ENCODE peak calls at places on chromosomes 2 and 18, in nine cellular contexts. One of them, this sample, is unnamed.
A peak's percentile ranks its signal among the peaks of the same experiment; 100 is the strongest.

GRCh38 chr2:218075975-218076811 is 7.1 kb downstream of the RUFY4 start:
- DNase-seq in kidney tubule cell: no peak
- DNase-seq in amniotic epithelial cell: no peak
- DNase-seq in BE2C: no peak
- DNase-seq in stimulated activated CD4-positive, alpha-beta T cell treated with anti-CD3 and anti-CD28 coated beads, Interleukin-2, amount 100 ng/mL, for 24 hours: no peak
- DNase-seq in astrocyte of the spinal cord: no peak
- DNase-seq in sigmoid colon: no peak
- DNase-seq in hepatocyte: no peak
- DNase-seq in NCI-H1105 treated with DMSO at 0.1 percent for 48 hours: peak; percentile 9
- DNase-seq in this sample: no peak

GRCh38 chr18:21843340-21843739 is 102.7 kb downstream of the MIB1 start:
- DNase-seq in sigmoid colon: no peak
- DNase-seq in BE2C: no peak
- DNase-seq in astrocyte of the spinal cord: no peak
- DNase-seq in amniotic epithelial cell: no peak
- DNase-seq in kidney tubule cell: no peak
- DNase-seq in hepatocyte: no peak
- DNase-seq in stimulated activated CD4-positive, alpha-beta T cell treated with anti-CD3 and anti-CD28 coated beads, Interleukin-2, amount 100 ng/mL, for 24 hours: no peak
- DNase-seq in NCI-H1105 treated with DMSO at 0.1 percent for 48 hours: no peak
- DNase-seq in this sample: no peak

GRCh38 chr2:191636235-191636543 is 41.7 kb upstream of the NABP1 start:
- DNase-seq in hepatocyte: no peak
- DNase-seq in amniotic epithelial cell: peak; percentile 88
- DNase-seq in NCI-H1105 treated with DMSO at 0.1 percent for 48 hours: no peak
- DNase-seq in sigmoid colon: no peak
- DNase-seq in astrocyte of the spinal cord: peak; percentile 91
- DNase-seq in stimulated activated CD4-positive, alpha-beta T cell treated with anti-CD3 and anti-CD28 coated beads, Interleukin-2, amount 100 ng/mL, for 24 hours: no peak
- DNase-seq in kidney tubule cell: peak; percentile 92
- DNase-seq in BE2C: no peak
- DNase-seq in this sample: no peak

GRCh38 chr2:173752152-173752551 is 213.0 kb downstream of the SP3 start:
- DNase-seq in stimulated activated CD4-positive, alpha-beta T cell treated with anti-CD3 and anti-CD28 coated beads, Interleukin-2, amount 100 ng/mL, for 24 hours: no peak
- DNase-seq in sigmoid colon: no peak
- DNase-seq in kidney tubule cell: peak; percentile 14
- DNase-seq in NCI-H1105 treated with DMSO at 0.1 percent for 48 hours: no peak
- DNase-seq in BE2C: no peak
- DNase-seq in astrocyte of the spinal cord: no peak
- DNase-seq in amniotic epithelial cell: peak; percentile 2
- DNase-seq in hepatocyte: no peak
- DNase-seq in this sample: peak; percentile 11

GRCh38 chr2:96501471-96501874 is 3.7 kb downstream of the NEURL3 start:
- DNase-seq in kidney tubule cell: peak; percentile 59
- DNase-seq in amniotic epithelial cell: no peak
- DNase-seq in sigmoid colon: no peak
- DNase-seq in astrocyte of the spinal cord: no peak
- DNase-seq in hepatocyte: peak; percentile 8
- DNase-seq in stimulated activated CD4-positive, alpha-beta T cell treated with anti-CD3 and anti-CD28 coated beads, Interleukin-2, amount 100 ng/mL, for 24 hours: peak; percentile 23
- DNase-seq in BE2C: no peak
- DNase-seq in NCI-H1105 treated with DMSO at 0.1 percent for 48 hours: no peak
- DNase-seq in this sample: no peak

GRCh38 chr2:118878531-118879149 is 31.2 kb upstream of the EN1 start:
- DNase-seq in sigmoid colon: no peak
- DNase-seq in astrocyte of the spinal cord: no peak
- DNase-seq in stimulated activated CD4-positive, alpha-beta T cell treated with anti-CD3 and anti-CD28 coated beads, Interleukin-2, amount 100 ng/mL, for 24 hours: no peak
- DNase-seq in kidney tubule cell: peak; percentile 55
- DNase-seq in NCI-H1105 treated with DMSO at 0.1 percent for 48 hours: no peak
- DNase-seq in hepatocyte: no peak
- DNase-seq in amniotic epithelial cell: no peak
- DNase-seq in BE2C: no peak
- DNase-seq in this sample: no peak

GRCh38 chr2:3650140-3650944 is 7.7 kb upstream of the ALLC start:
- DNase-seq in astrocyte of the spinal cord: no peak
- DNase-seq in stimulated activated CD4-positive, alpha-beta T cell treated with anti-CD3 and anti-CD28 coated beads, Interleukin-2, amount 100 ng/mL, for 24 hours: no peak
- DNase-seq in NCI-H1105 treated with DMSO at 0.1 percent for 48 hours: no peak
- DNase-seq in kidney tubule cell: no peak
- DNase-seq in sigmoid colon: no peak
- DNase-seq in hepatocyte: no peak
- DNase-seq in BE2C: peak; percentile 32
- DNase-seq in amniotic epithelial cell: no peak
- DNase-seq in this sample: peak; percentile 76

GRCh38 chr2:208939852-208940251 is 484.0 kb upstream of the MAP2 start:
- DNase-seq in sigmoid colon: no peak
- DNase-seq in stimulated activated CD4-positive, alpha-beta T cell treated with anti-CD3 and anti-CD28 coated beads, Interleukin-2, amount 100 ng/mL, for 24 hours: no peak
- DNase-seq in amniotic epithelial cell: no peak
- DNase-seq in astrocyte of the spinal cord: no peak
- DNase-seq in hepatocyte: peak; percentile 36
- DNase-seq in kidney tubule cell: peak; percentile 79
- DNase-seq in BE2C: no peak
- DNase-seq in NCI-H1105 treated with DMSO at 0.1 percent for 48 hours: no peak
- DNase-seq in this sample: no peak

GRCh38 chr18:75811156-75811555 is 383.7 kb upstream of the SMIM21 start:
- DNase-seq in sigmoid colon: no peak
- DNase-seq in stimulated activated CD4-positive, alpha-beta T cell treated with anti-CD3 and anti-CD28 coated beads, Interleukin-2, amount 100 ng/mL, for 24 hours: no peak
- DNase-seq in kidney tubule cell: no peak
- DNase-seq in hepatocyte: no peak
- DNase-seq in BE2C: no peak
- DNase-seq in astrocyte of the spinal cord: no peak
- DNase-seq in amniotic epithelial cell: no peak
- DNase-seq in NCI-H1105 treated with DMSO at 0.1 percent for 48 hours: peak; percentile 97
- DNase-seq in this sample: no peak

GRCh38 chr2:97740590-97741182 is 27.3 kb downstream of the ZAP70 start:
- DNase-seq in stimulated activated CD4-positive, alpha-beta T cell treated with anti-CD3 and anti-CD28 coated beads, Interleukin-2, amount 100 ng/mL, for 24 hours: peak; percentile 62
- DNase-seq in kidney tubule cell: peak; percentile 49
- DNase-seq in amniotic epithelial cell: peak; percentile 42
- DNase-seq in astrocyte of the spinal cord: no peak
- DNase-seq in BE2C: peak; percentile 44
- DNase-seq in hepatocyte: peak; percentile 61
- DNase-seq in sigmoid colon: no peak
- DNase-seq in NCI-H1105 treated with DMSO at 0.1 percent for 48 hours: peak; percentile 82
- DNase-seq in this sample: peak; percentile 85

GRCh38 chr2:207223051-207223450 is 57.3 kb upstream of the KLF7 start:
- DNase-seq in sigmoid colon: no peak
- DNase-seq in stimulated activated CD4-positive, alpha-beta T cell treated with anti-CD3 and anti-CD28 coated beads, Interleukin-2, amount 100 ng/mL, for 24 hours: peak; percentile 41
- DNase-seq in NCI-H1105 treated with DMSO at 0.1 percent for 48 hours: no peak
- DNase-seq in astrocyte of the spinal cord: peak; percentile 91
- DNase-seq in amniotic epithelial cell: peak; percentile 77
- DNase-seq in BE2C: peak; percentile 43
- DNase-seq in kidney tubule cell: peak; percentile 89
- DNase-seq in hepatocyte: no peak
- DNase-seq in this sample: no peak

GRCh38 chr2:189092936-189093335 is 86.6 kb downstream of the COL5A2 start:
- DNase-seq in BE2C: no peak
- DNase-seq in hepatocyte: no peak
- DNase-seq in kidney tubule cell: no peak
- DNase-seq in amniotic epithelial cell: peak; percentile 89
- DNase-seq in NCI-H1105 treated with DMSO at 0.1 percent for 48 hours: no peak
- DNase-seq in sigmoid colon: peak; percentile 78
- DNase-seq in astrocyte of the spinal cord: peak; percentile 81
- DNase-seq in stimulated activated CD4-positive, alpha-beta T cell treated with anti-CD3 and anti-CD28 coated beads, Interleukin-2, amount 100 ng/mL, for 24 hours: no peak
- DNase-seq in this sample: no peak

GRCh38 chr18:23662309-23663263 is at the start of gene ANKRD29:
- DNase-seq in kidney tubule cell: peak; percentile 35
- DNase-seq in hepatocyte: peak; percentile 68
- DNase-seq in NCI-H1105 treated with DMSO at 0.1 percent for 48 hours: peak; percentile 32
- DNase-seq in amniotic epithelial cell: no peak
- DNase-seq in astrocyte of the spinal cord: peak; percentile 4
- DNase-seq in BE2C: peak; percentile 38
- DNase-seq in sigmoid colon: peak; percentile 63
- DNase-seq in stimulated activated CD4-positive, alpha-beta T cell treated with anti-CD3 and anti-CD28 coated beads, Interleukin-2, amount 100 ng/mL, for 24 hours: peak; percentile 65
- DNase-seq in this sample: peak; percentile 88

GRCh38 chr2:219726916-219727315 is 99.5 kb downstream of the SLC4A3 start:
- DNase-seq in kidney tubule cell: no peak
- DNase-seq in NCI-H1105 treated with DMSO at 0.1 percent for 48 hours: no peak
- DNase-seq in stimulated activated CD4-positive, alpha-beta T cell treated with anti-CD3 and anti-CD28 coated beads, Interleukin-2, amount 100 ng/mL, for 24 hours: no peak
- DNase-seq in sigmoid colon: no peak
- DNase-seq in hepatocyte: no peak
- DNase-seq in BE2C: no peak
- DNase-seq in amniotic epithelial cell: peak; percentile 46
- DNase-seq in astrocyte of the spinal cord: no peak
- DNase-seq in this sample: no peak

GRCh38 chr2:119264781-119265692 is 41.4 kb downstream of the STEAP3 start:
- DNase-seq in amniotic epithelial cell: peak; percentile 41
- DNase-seq in astrocyte of the spinal cord: peak; percentile 43
- DNase-seq in kidney tubule cell: peak; percentile 62
- DNase-seq in BE2C: peak; percentile 50
- DNase-seq in NCI-H1105 treated with DMSO at 0.1 percent for 48 hours: peak; percentile 74
- DNase-seq in hepatocyte: peak; percentile 72
- DNase-seq in sigmoid colon: no peak
- DNase-seq in stimulated activated CD4-positive, alpha-beta T cell treated with anti-CD3 and anti-CD28 coated beads, Interleukin-2, amount 100 ng/mL, for 24 hours: peak; percentile 48
- DNase-seq in this sample: peak; percentile 75

GRCh38 chr18:27249933-27250332 is 64.8 kb upstream of the CHST9 start:
- DNase-seq in kidney tubule cell: no peak
- DNase-seq in BE2C: no peak
- DNase-seq in NCI-H1105 treated with DMSO at 0.1 percent for 48 hours: no peak
- DNase-seq in stimulated activated CD4-positive, alpha-beta T cell treated with anti-CD3 and anti-CD28 coated beads, Interleukin-2, amount 100 ng/mL, for 24 hours: no peak
- DNase-seq in astrocyte of the spinal cord: no peak
- DNase-seq in hepatocyte: no peak
- DNase-seq in amniotic epithelial cell: no peak
- DNase-seq in sigmoid colon: no peak
- DNase-seq in this sample: no peak

GRCh38 chr2:12222561-12222960 is 476.1 kb downstream of the LPIN1 start:
- DNase-seq in hepatocyte: no peak
- DNase-seq in sigmoid colon: no peak
- DNase-seq in kidney tubule cell: no peak
- DNase-seq in BE2C: no peak
- DNase-seq in amniotic epithelial cell: no peak
- DNase-seq in NCI-H1105 treated with DMSO at 0.1 percent for 48 hours: no peak
- DNase-seq in astrocyte of the spinal cord: no peak
- DNase-seq in stimulated activated CD4-positive, alpha-beta T cell treated with anti-CD3 and anti-CD28 coated beads, Interleukin-2, amount 100 ng/mL, for 24 hours: no peak
- DNase-seq in this sample: no peak

GRCh38 chr2:104406273-104406726 is 447.6 kb upstream of the POU3F3 start:
- DNase-seq in NCI-H1105 treated with DMSO at 0.1 percent for 48 hours: peak; percentile 94
- DNase-seq in stimulated activated CD4-positive, alpha-beta T cell treated with anti-CD3 and anti-CD28 coated beads, Interleukin-2, amount 100 ng/mL, for 24 hours: no peak
- DNase-seq in amniotic epithelial cell: no peak
- DNase-seq in sigmoid colon: peak; percentile 67
- DNase-seq in astrocyte of the spinal cord: peak; percentile 45
- DNase-seq in hepatocyte: peak; percentile 44
- DNase-seq in BE2C: peak; percentile 42
- DNase-seq in kidney tubule cell: peak; percentile 78
- DNase-seq in this sample: peak; percentile 36

GRCh38 chr2:121128741-121129659 is 156.0 kb downstream of the TFCP2L1 start:
- DNase-seq in stimulated activated CD4-positive, alpha-beta T cell treated with anti-CD3 and anti-CD28 coated beads, Interleukin-2, amount 100 ng/mL, for 24 hours: peak; percentile 24
- DNase-seq in NCI-H1105 treated with DMSO at 0.1 percent for 48 hours: no peak
- DNase-seq in BE2C: peak; percentile 49
- DNase-seq in astrocyte of the spinal cord: peak; percentile 4
- DNase-seq in hepatocyte: peak; percentile 83
- DNase-seq in kidney tubule cell: peak; percentile 69
- DNase-seq in amniotic epithelial cell: peak; percentile 51
- DNase-seq in sigmoid colon: no peak
- DNase-seq in this sample: no peak

GRCh38 chr18:12998332-12999060 is 7.3 kb downstream of the CEP192 start:
- DNase-seq in NCI-H1105 treated with DMSO at 0.1 percent for 48 hours: no peak
- DNase-seq in amniotic epithelial cell: no peak
- DNase-seq in sigmoid colon: no peak
- DNase-seq in stimulated activated CD4-positive, alpha-beta T cell treated with anti-CD3 and anti-CD28 coated beads, Interleukin-2, amount 100 ng/mL, for 24 hours: no peak
- DNase-seq in hepatocyte: no peak
- DNase-seq in BE2C: no peak
- DNase-seq in kidney tubule cell: no peak
- DNase-seq in astrocyte of the spinal cord: no peak
- DNase-seq in this sample: no peak

GRCh38 chr2:4962419-4962818 is 729.8 kb upstream of the SOX11 start:
- DNase-seq in hepatocyte: no peak
- DNase-seq in stimulated activated CD4-positive, alpha-beta T cell treated with anti-CD3 and anti-CD28 coated beads, Interleukin-2, amount 100 ng/mL, for 24 hours: no peak
- DNase-seq in astrocyte of the spinal cord: no peak
- DNase-seq in amniotic epithelial cell: no peak
- DNase-seq in BE2C: no peak
- DNase-seq in sigmoid colon: no peak
- DNase-seq in kidney tubule cell: no peak
- DNase-seq in NCI-H1105 treated with DMSO at 0.1 percent for 48 hours: no peak
- DNase-seq in this sample: peak; percentile 53

GRCh38 chr2:212863185-212863588 is 288.2 kb downstream of the IKZF2 start:
- DNase-seq in stimulated activated CD4-positive, alpha-beta T cell treated with anti-CD3 and anti-CD28 coated beads, Interleukin-2, amount 100 ng/mL, for 24 hours: peak; percentile 30
- DNase-seq in NCI-H1105 treated with DMSO at 0.1 percent for 48 hours: peak; percentile 35
- DNase-seq in sigmoid colon: no peak
- DNase-seq in hepatocyte: peak; percentile 18
- DNase-seq in BE2C: peak; percentile 35
- DNase-seq in amniotic epithelial cell: peak; percentile 45
- DNase-seq in kidney tubule cell: peak; percentile 52
- DNase-seq in astrocyte of the spinal cord: peak; percentile 25
- DNase-seq in this sample: peak; percentile 6

GRCh38 chr18:27674411-27674810 is 489.3 kb upstream of the CHST9 start:
- DNase-seq in BE2C: no peak
- DNase-seq in stimulated activated CD4-positive, alpha-beta T cell treated with anti-CD3 and anti-CD28 coated beads, Interleukin-2, amount 100 ng/mL, for 24 hours: no peak
- DNase-seq in amniotic epithelial cell: peak; percentile 52
- DNase-seq in kidney tubule cell: no peak
- DNase-seq in NCI-H1105 treated with DMSO at 0.1 percent for 48 hours: no peak
- DNase-seq in sigmoid colon: no peak
- DNase-seq in astrocyte of the spinal cord: no peak
- DNase-seq in hepatocyte: no peak
- DNase-seq in this sample: no peak

GRCh38 chr2:237299897-237300296 is 114.1 kb downstream of the COL6A3 start:
- DNase-seq in BE2C: no peak
- DNase-seq in sigmoid colon: no peak
- DNase-seq in NCI-H1105 treated with DMSO at 0.1 percent for 48 hours: no peak
- DNase-seq in stimulated activated CD4-positive, alpha-beta T cell treated with anti-CD3 and anti-CD28 coated beads, Interleukin-2, amount 100 ng/mL, for 24 hours: no peak
- DNase-seq in amniotic epithelial cell: peak; percentile 100
- DNase-seq in kidney tubule cell: peak; percentile 96
- DNase-seq in astrocyte of the spinal cord: peak; percentile 99
- DNase-seq in hepatocyte: no peak
- DNase-seq in this sample: no peak

GRCh38 chr18:12911025-12911927 is 27.2 kb upstream of the PTPN2 start:
- DNase-seq in NCI-H1105 treated with DMSO at 0.1 percent for 48 hours: no peak
- DNase-seq in stimulated activated CD4-positive, alpha-beta T cell treated with anti-CD3 and anti-CD28 coated beads, Interleukin-2, amount 100 ng/mL, for 24 hours: peak; percentile 73
- DNase-seq in BE2C: no peak
- DNase-seq in amniotic epithelial cell: peak; percentile 21
- DNase-seq in sigmoid colon: no peak
- DNase-seq in hepatocyte: peak; percentile 17
- DNase-seq in astrocyte of the spinal cord: peak; percentile 31
- DNase-seq in kidney tubule cell: peak; percentile 32
- DNase-seq in this sample: no peak

GRCh38 chr2:73252238-73253027 is 18.3 kb downstream of the CCT7 start:
- DNase-seq in sigmoid colon: no peak
- DNase-seq in astrocyte of the spinal cord: no peak
- DNase-seq in BE2C: no peak
- DNase-seq in amniotic epithelial cell: no peak
- DNase-seq in stimulated activated CD4-positive, alpha-beta T cell treated with anti-CD3 and anti-CD28 coated beads, Interleukin-2, amount 100 ng/mL, for 24 hours: no peak
- DNase-seq in kidney tubule cell: no peak
- DNase-seq in hepatocyte: no peak
- DNase-seq in NCI-H1105 treated with DMSO at 0.1 percent for 48 hours: no peak
- DNase-seq in this sample: no peak

GRCh38 chr2:157419031-157419580 is 24.8 kb downstream of the CYTIP start:
- DNase-seq in stimulated activated CD4-positive, alpha-beta T cell treated with anti-CD3 and anti-CD28 coated beads, Interleukin-2, amount 100 ng/mL, for 24 hours: no peak
- DNase-seq in BE2C: no peak
- DNase-seq in kidney tubule cell: no peak
- DNase-seq in astrocyte of the spinal cord: no peak
- DNase-seq in hepatocyte: no peak
- DNase-seq in NCI-H1105 treated with DMSO at 0.1 percent for 48 hours: no peak
- DNase-seq in amniotic epithelial cell: no peak
- DNase-seq in sigmoid colon: no peak
- DNase-seq in this sample: no peak

GRCh38 chr2:102365763-102366162 is 10.2 kb downstream of the IL18R1 start:
- DNase-seq in hepatocyte: no peak
- DNase-seq in amniotic epithelial cell: no peak
- DNase-seq in BE2C: no peak
- DNase-seq in sigmoid colon: no peak
- DNase-seq in astrocyte of the spinal cord: no peak
- DNase-seq in stimulated activated CD4-positive, alpha-beta T cell treated with anti-CD3 and anti-CD28 coated beads, Interleukin-2, amount 100 ng/mL, for 24 hours: no peak
- DNase-seq in NCI-H1105 treated with DMSO at 0.1 percent for 48 hours: no peak
- DNase-seq in kidney tubule cell: no peak
- DNase-seq in this sample: no peak

GRCh38 chr2:7726989-7727388 is 809.8 kb downstream of the RNF144A start:
- DNase-seq in amniotic epithelial cell: no peak
- DNase-seq in hepatocyte: no peak
- DNase-seq in astrocyte of the spinal cord: no peak
- DNase-seq in NCI-H1105 treated with DMSO at 0.1 percent for 48 hours: no peak
- DNase-seq in kidney tubule cell: no peak
- DNase-seq in stimulated activated CD4-positive, alpha-beta T cell treated with anti-CD3 and anti-CD28 coated beads, Interleukin-2, amount 100 ng/mL, for 24 hours: no peak
- DNase-seq in sigmoid colon: no peak
- DNase-seq in BE2C: no peak
- DNase-seq in this sample: no peak

GRCh38 chr2:32003791-32004190 is 7.0 kb downstream of the MEMO1 start:
- DNase-seq in hepatocyte: no peak
- DNase-seq in NCI-H1105 treated with DMSO at 0.1 percent for 48 hours: no peak
- DNase-seq in sigmoid colon: no peak
- DNase-seq in amniotic epithelial cell: no peak
- DNase-seq in astrocyte of the spinal cord: no peak
- DNase-seq in kidney tubule cell: no peak
- DNase-seq in stimulated activated CD4-positive, alpha-beta T cell treated with anti-CD3 and anti-CD28 coated beads, Interleukin-2, amount 100 ng/mL, for 24 hours: no peak
- DNase-seq in BE2C: no peak
- DNase-seq in this sample: no peak

GRCh38 chr18:43601432-43601831 is 324.1 kb upstream of the SYT4 start:
- DNase-seq in stimulated activated CD4-positive, alpha-beta T cell treated with anti-CD3 and anti-CD28 coated beads, Interleukin-2, amount 100 ng/mL, for 24 hours: no peak
- DNase-seq in amniotic epithelial cell: no peak
- DNase-seq in kidney tubule cell: no peak
- DNase-seq in sigmoid colon: no peak
- DNase-seq in hepatocyte: no peak
- DNase-seq in NCI-H1105 treated with DMSO at 0.1 percent for 48 hours: no peak
- DNase-seq in BE2C: no peak
- DNase-seq in astrocyte of the spinal cord: no peak
- DNase-seq in this sample: no peak